ENCODE peak calls at places on chromosomes 2 and 18, in six cellular contexts. One of them, this sample, is unnamed.
A peak's percentile ranks its signal among the peaks of the same experiment; 100 is the strongest.

GRCh38 chr18:2964349-2965010 is 48.5 kb downstream of the LPIN2 start:
- DNase-seq in bronchial epithelial cell: no peak
- DNase-seq in fibroblast of mammary gland: no peak
- DNase-seq in RWPE1: no peak
- DNase-seq in progenitor cell of endocrine pancreas: no peak
- DNase-seq in MM.1S: no peak
- DNase-seq in this sample: no peak

GRCh38 chr2:229810786-229811185 is 96.4 kb upstream of the DNER start:
- DNase-seq in bronchial epithelial cell: no peak
- DNase-seq in fibroblast of mammary gland: no peak
- DNase-seq in RWPE1: no peak
- DNase-seq in progenitor cell of endocrine pancreas: no peak
- DNase-seq in MM.1S: no peak
- DNase-seq in this sample: no peak

GRCh38 chr18:2653467-2653866 is 2.1 kb upstream of the SMCHD1 start:
- DNase-seq in bronchial epithelial cell: no peak
- DNase-seq in fibroblast of mammary gland: no peak
- DNase-seq in RWPE1: no peak
- DNase-seq in progenitor cell of endocrine pancreas: no peak
- DNase-seq in MM.1S: no peak
- DNase-seq in this sample: no peak

GRCh38 chr18:13232060-13232917 is 13.7 kb downstream of the LDLRAD4 start:
- DNase-seq in bronchial epithelial cell: no peak
- DNase-seq in fibroblast of mammary gland: no peak
- DNase-seq in RWPE1: no peak
- DNase-seq in progenitor cell of endocrine pancreas: no peak
- DNase-seq in MM.1S: no peak
- DNase-seq in this sample: no peak

GRCh38 chr2:102140367-102140766 is 2.2 kb upstream of the IL1R1 start:
- DNase-seq in bronchial epithelial cell: no peak
- DNase-seq in fibroblast of mammary gland: no peak
- DNase-seq in RWPE1: no peak
- DNase-seq in progenitor cell of endocrine pancreas: no peak
- DNase-seq in MM.1S: no peak
- DNase-seq in this sample: no peak

GRCh38 chr2:205471776-205472175 is 210.5 kb upstream of the NRP2 start:
- DNase-seq in bronchial epithelial cell: no peak
- DNase-seq in fibroblast of mammary gland: no peak
- DNase-seq in RWPE1: no peak
- DNase-seq in progenitor cell of endocrine pancreas: no peak
- DNase-seq in MM.1S: no peak
- DNase-seq in this sample: no peak

GRCh38 chr18:64240301-64240700 is 91.4 kb upstream of the LINC00305 start:
- DNase-seq in bronchial epithelial cell: no peak
- DNase-seq in fibroblast of mammary gland: no peak
- DNase-seq in RWPE1: no peak
- DNase-seq in progenitor cell of endocrine pancreas: no peak
- DNase-seq in MM.1S: no peak
- DNase-seq in this sample: no peak

GRCh38 chr18:62647179-62647578 is 68.2 kb upstream of the PHLPP1 start:
- DNase-seq in bronchial epithelial cell: no peak
- DNase-seq in fibroblast of mammary gland: no peak
- DNase-seq in RWPE1: no peak
- DNase-seq in progenitor cell of endocrine pancreas: no peak
- DNase-seq in MM.1S: no peak
- DNase-seq in this sample: no peak

GRCh38 chr2:17804358-17804757 is 11.9 kb upstream of the MSGN1 start:
- DNase-seq in bronchial epithelial cell: no peak
- DNase-seq in fibroblast of mammary gland: no peak
- DNase-seq in RWPE1: no peak
- DNase-seq in progenitor cell of endocrine pancreas: no peak
- DNase-seq in MM.1S: no peak
- DNase-seq in this sample: no peak

GRCh38 chr2:220282221-220282620 is 654.8 kb downstream of the SLC4A3 start:
- DNase-seq in bronchial epithelial cell: peak; percentile 35
- DNase-seq in fibroblast of mammary gland: no peak
- DNase-seq in RWPE1: no peak
- DNase-seq in progenitor cell of endocrine pancreas: no peak
- DNase-seq in MM.1S: no peak
- DNase-seq in this sample: peak; percentile 51

GRCh38 chr2:160658851-160659250 is 165.2 kb upstream of the RBMS1 start:
- DNase-seq in bronchial epithelial cell: no peak
- DNase-seq in fibroblast of mammary gland: no peak
- DNase-seq in RWPE1: no peak
- DNase-seq in progenitor cell of endocrine pancreas: no peak
- DNase-seq in MM.1S: no peak
- DNase-seq in this sample: no peak

GRCh38 chr2:176174850-176175728 is 13.4 kb upstream of the HOXD1 start:
- DNase-seq in bronchial epithelial cell: no peak
- DNase-seq in fibroblast of mammary gland: no peak
- DNase-seq in RWPE1: no peak
- DNase-seq in progenitor cell of endocrine pancreas: no peak
- DNase-seq in MM.1S: no peak
- DNase-seq in this sample: no peak

GRCh38 chr18:59267511-59268126 is 5.6 kb downstream of the RAX start:
- DNase-seq in bronchial epithelial cell: no peak
- DNase-seq in fibroblast of mammary gland: no peak
- DNase-seq in RWPE1: no peak
- DNase-seq in progenitor cell of endocrine pancreas: no peak
- DNase-seq in MM.1S: no peak
- DNase-seq in this sample: peak; percentile 23

GRCh38 chr18:39380823-39381222 is 1815.2 kb upstream of the CELF4 start:
- DNase-seq in bronchial epithelial cell: no peak
- DNase-seq in fibroblast of mammary gland: no peak
- DNase-seq in RWPE1: no peak
- DNase-seq in progenitor cell of endocrine pancreas: no peak
- DNase-seq in MM.1S: no peak
- DNase-seq in this sample: no peak

GRCh38 chr2:217858519-217859466 is 144.0 kb downstream of the TNS1 start:
- DNase-seq in bronchial epithelial cell: no peak
- DNase-seq in fibroblast of mammary gland: peak; percentile 95
- DNase-seq in RWPE1: no peak
- DNase-seq in progenitor cell of endocrine pancreas: peak; percentile 22
- DNase-seq in MM.1S: no peak
- DNase-seq in this sample: peak; percentile 26

GRCh38 chr2:235034270-235035135 is 82.7 kb downstream of the SH3BP4 start:
- DNase-seq in bronchial epithelial cell: no peak
- DNase-seq in fibroblast of mammary gland: no peak
- DNase-seq in RWPE1: no peak
- DNase-seq in progenitor cell of endocrine pancreas: no peak
- DNase-seq in MM.1S: no peak
- DNase-seq in this sample: no peak

GRCh38 chr2:218021536-218022071 is 18.8 kb upstream of the TNS1 start:
- DNase-seq in bronchial epithelial cell: no peak
- DNase-seq in fibroblast of mammary gland: no peak
- DNase-seq in RWPE1: no peak
- DNase-seq in progenitor cell of endocrine pancreas: no peak
- DNase-seq in MM.1S: no peak
- DNase-seq in this sample: no peak

GRCh38 chr18:78867131-78867530 is 112.5 kb upstream of the SALL3 start:
- DNase-seq in bronchial epithelial cell: no peak
- DNase-seq in fibroblast of mammary gland: no peak
- DNase-seq in RWPE1: no peak
- DNase-seq in progenitor cell of endocrine pancreas: no peak
- DNase-seq in MM.1S: no peak
- DNase-seq in this sample: no peak

GRCh38 chr2:65228249-65228750 is 669 bp downstream of the ACTR2 start:
- DNase-seq in bronchial epithelial cell: peak; percentile 44
- DNase-seq in fibroblast of mammary gland: peak; percentile 52
- DNase-seq in RWPE1: peak; percentile 10
- DNase-seq in progenitor cell of endocrine pancreas: no peak
- DNase-seq in MM.1S: peak; percentile 71
- DNase-seq in this sample: peak; percentile 34
- TF ChIP-seq CTCF in bronchial epithelial cell: no peak
- TF ChIP-seq CTCF in fibroblast of mammary gland: no peak
- TF ChIP-seq CTCF in RWPE1: no peak
- TF ChIP-seq CTCF in progenitor cell of endocrine pancreas: no peak
- TF ChIP-seq CTCF in MM.1S: no peak
- TF ChIP-seq CTCF in this sample: no peak

DNA sequence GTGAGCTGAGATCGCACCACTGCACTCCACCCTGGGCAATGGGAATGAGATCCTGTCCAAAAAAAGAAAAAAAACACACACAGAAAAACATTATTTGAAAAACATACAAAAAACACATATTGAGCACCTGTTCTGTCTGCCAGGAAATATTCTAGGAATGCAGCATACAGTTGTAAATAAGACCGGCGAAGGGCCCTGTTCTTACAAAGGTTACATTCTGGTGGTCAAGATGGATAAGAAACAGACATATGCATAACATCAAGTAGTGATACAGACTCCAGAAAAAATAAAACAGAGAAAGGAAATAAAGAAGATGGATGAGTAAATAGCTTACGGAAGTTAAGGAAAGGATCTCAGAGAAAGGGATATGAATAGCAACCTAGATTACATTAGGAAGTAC is 159.8 kb downstream of the GALNT3 start:
- DNase-seq in bronchial epithelial cell: no peak
- DNase-seq in fibroblast of mammary gland: no peak
- DNase-seq in RWPE1: no peak
- DNase-seq in progenitor cell of endocrine pancreas: no peak
- DNase-seq in MM.1S: no peak
- DNase-seq in this sample: no peak
- TF ChIP-seq CTCF in bronchial epithelial cell: no peak
- TF ChIP-seq CTCF in fibroblast of mammary gland: no peak
- TF ChIP-seq CTCF in RWPE1: no peak
- TF ChIP-seq CTCF in progenitor cell of endocrine pancreas: no peak
- TF ChIP-seq CTCF in MM.1S: no peak
- TF ChIP-seq CTCF in this sample: no peak

DNA sequence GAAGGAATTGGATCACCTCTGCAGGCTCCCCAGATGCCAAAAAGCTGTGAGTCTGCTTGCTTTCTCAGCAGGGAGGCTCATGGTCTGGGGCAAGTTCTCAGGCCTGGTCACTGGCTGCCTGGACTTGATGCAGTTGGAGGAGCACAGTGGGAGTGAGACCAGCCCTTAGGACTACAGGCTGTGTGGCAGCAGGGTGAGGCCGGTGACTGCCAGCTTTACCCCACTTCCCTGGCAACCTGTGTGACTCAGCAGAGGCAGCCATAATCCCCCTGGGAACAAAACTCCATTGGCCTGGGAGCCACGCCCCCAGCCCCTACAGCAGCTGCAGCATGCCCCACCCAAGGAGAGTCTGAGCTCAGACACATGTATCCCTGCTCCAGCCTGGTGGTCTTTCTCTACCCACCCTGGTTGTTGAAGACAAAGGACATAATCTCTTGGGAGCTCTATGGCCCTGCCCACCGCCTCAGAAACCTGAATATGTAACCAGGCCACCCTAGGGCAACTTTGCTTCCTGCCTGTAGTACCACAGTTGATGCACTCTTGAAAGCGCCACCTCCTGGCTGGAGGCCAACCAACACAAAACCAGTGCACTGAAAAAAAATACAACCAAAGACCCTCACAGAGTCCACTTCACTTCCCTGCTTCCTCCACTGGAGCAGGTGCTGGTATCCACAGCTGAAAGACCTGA is 106.8 kb upstream of the SPATS2L start:
- DNase-seq in bronchial epithelial cell: peak; percentile 40
- DNase-seq in fibroblast of mammary gland: no peak
- DNase-seq in RWPE1: no peak
- DNase-seq in progenitor cell of endocrine pancreas: no peak
- DNase-seq in MM.1S: no peak
- DNase-seq in this sample: peak; percentile 43
- TF ChIP-seq CTCF in bronchial epithelial cell: peak; percentile 5
- TF ChIP-seq CTCF in fibroblast of mammary gland: no peak
- TF ChIP-seq CTCF in RWPE1: no peak
- TF ChIP-seq CTCF in progenitor cell of endocrine pancreas: no peak
- TF ChIP-seq CTCF in MM.1S: no peak
- TF ChIP-seq CTCF in this sample: no peak

DNA sequence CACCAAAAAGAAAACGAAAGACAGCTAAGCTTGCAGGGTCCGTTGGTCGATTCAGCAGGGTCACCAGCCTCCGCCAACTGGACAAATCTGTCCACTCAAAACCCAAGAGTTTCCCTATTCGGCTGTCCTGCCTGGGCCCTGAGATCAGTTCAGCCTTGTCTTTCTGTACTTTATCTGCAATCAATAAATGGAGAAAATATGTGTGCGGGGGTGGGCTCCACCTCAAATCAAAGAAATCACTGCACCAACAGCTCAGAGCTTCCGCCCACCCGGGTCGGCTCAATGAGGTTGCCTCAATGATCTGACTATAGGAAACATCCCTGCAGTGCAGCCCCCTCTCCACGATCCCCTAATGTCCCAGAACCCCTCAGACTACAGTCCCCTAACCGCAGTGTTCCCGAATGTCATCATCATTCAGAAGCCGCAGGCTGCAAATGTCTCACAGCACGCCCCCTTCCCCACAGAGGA is 447 bp downstream of the GGCX start:
- DNase-seq in bronchial epithelial cell: no peak
- DNase-seq in fibroblast of mammary gland: no peak
- DNase-seq in RWPE1: no peak
- DNase-seq in progenitor cell of endocrine pancreas: no peak
- DNase-seq in MM.1S: no peak
- DNase-seq in this sample: no peak
- TF ChIP-seq CTCF in bronchial epithelial cell: no peak
- TF ChIP-seq CTCF in fibroblast of mammary gland: no peak
- TF ChIP-seq CTCF in RWPE1: no peak
- TF ChIP-seq CTCF in progenitor cell of endocrine pancreas: no peak
- TF ChIP-seq CTCF in MM.1S: no peak
- TF ChIP-seq CTCF in this sample: no peak

DNA sequence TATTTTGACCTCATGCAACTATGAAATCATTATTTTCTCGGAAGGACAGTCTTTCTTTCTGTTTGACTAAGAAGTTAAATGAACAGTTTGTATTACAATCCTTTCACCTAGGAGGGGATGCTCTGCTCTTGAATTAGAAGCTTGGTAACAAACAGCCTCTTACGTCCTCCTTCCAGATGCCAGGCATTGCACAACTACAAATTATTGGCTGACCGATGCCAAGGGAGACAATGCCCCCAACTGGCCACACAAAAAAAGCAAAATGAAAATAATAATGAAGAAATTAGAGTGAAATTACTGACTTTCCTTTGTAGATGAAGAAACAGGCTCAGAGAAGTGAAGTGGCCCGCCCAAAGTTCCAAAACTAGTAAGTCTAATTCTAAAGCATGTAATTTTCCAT is 177.9 kb downstream of the CYRIA start:
- DNase-seq in bronchial epithelial cell: peak; percentile 61
- DNase-seq in fibroblast of mammary gland: peak; percentile 52
- DNase-seq in RWPE1: peak; percentile 25
- DNase-seq in progenitor cell of endocrine pancreas: no peak
- DNase-seq in MM.1S: peak; percentile 25
- DNase-seq in this sample: peak; percentile 75
- TF ChIP-seq CTCF in bronchial epithelial cell: peak; percentile 54
- TF ChIP-seq CTCF in fibroblast of mammary gland: peak; percentile 28
- TF ChIP-seq CTCF in RWPE1: peak; percentile 19
- TF ChIP-seq CTCF in progenitor cell of endocrine pancreas: peak; percentile 68
- TF ChIP-seq CTCF in MM.1S: peak; percentile 38
- TF ChIP-seq CTCF in this sample: peak; percentile 63

GRCh38 chr2:181077128-181077709 is 96.8 kb downstream of the UBE2E3 start:
- DNase-seq in bronchial epithelial cell: peak; percentile 55
- DNase-seq in fibroblast of mammary gland: peak; percentile 67
- DNase-seq in RWPE1: peak; percentile 30
- DNase-seq in progenitor cell of endocrine pancreas: no peak
- DNase-seq in MM.1S: peak; percentile 73
- DNase-seq in this sample: peak; percentile 62
- TF ChIP-seq CTCF in bronchial epithelial cell: peak; percentile 48
- TF ChIP-seq CTCF in fibroblast of mammary gland: peak; percentile 71
- TF ChIP-seq CTCF in RWPE1: peak; percentile 78
- TF ChIP-seq CTCF in progenitor cell of endocrine pancreas: peak; percentile 78
- TF ChIP-seq CTCF in MM.1S: peak; percentile 78
- TF ChIP-seq CTCF in this sample: peak; percentile 69

GRCh38 chr2:182521453-182522427 is 94.9 kb upstream of the PDE1A start:
- DNase-seq in bronchial epithelial cell: no peak
- DNase-seq in fibroblast of mammary gland: no peak
- DNase-seq in RWPE1: no peak
- DNase-seq in progenitor cell of endocrine pancreas: no peak
- DNase-seq in MM.1S: no peak
- DNase-seq in this sample: no peak

GRCh38 chr2:182522428-182522896 is 95.6 kb upstream of the PDE1A start:
- DNase-seq in bronchial epithelial cell: no peak
- DNase-seq in fibroblast of mammary gland: peak; percentile 7
- DNase-seq in RWPE1: no peak
- DNase-seq in progenitor cell of endocrine pancreas: no peak
- DNase-seq in MM.1S: no peak
- DNase-seq in this sample: no peak

GRCh38 chr2:182522930-182523541 is 96.2 kb upstream of the PDE1A start:
- DNase-seq in bronchial epithelial cell: no peak
- DNase-seq in fibroblast of mammary gland: peak; percentile 8
- DNase-seq in RWPE1: no peak
- DNase-seq in progenitor cell of endocrine pancreas: no peak
- DNase-seq in MM.1S: no peak
- DNase-seq in this sample: no peak
- TF ChIP-seq CTCF in bronchial epithelial cell: no peak
- TF ChIP-seq CTCF in fibroblast of mammary gland: no peak
- TF ChIP-seq CTCF in RWPE1: no peak
- TF ChIP-seq CTCF in progenitor cell of endocrine pancreas: no peak
- TF ChIP-seq CTCF in MM.1S: no peak
- TF ChIP-seq CTCF in this sample: no peak

This sample was measured in epithelial cell of esophagus.